ENCODE peak calls at places on chromosomes 16 and 17, in five cellular contexts. B, M, I, G and V are unnamed samples.

GRCh38 chr16:64381979-64382378 is 739.9 kb downstream of the CDH11 start:
- DNase-seq in B (no peak), M (no peak), I (no peak), G (no peak), V (no peak)

GRCh38 chr16:74830646-74831045 is 56.0 kb upstream of the FA2H start:
- DNase-seq in B (no peak), M (no peak), I (no peak), G (no peak), V (no peak)

GRCh38 chr16:86117235-86117634 is 218.3 kb downstream of the IRF8 start:
- DNase-seq in B (no peak), M (no peak), I (no peak), G (no peak), V (no peak)

GRCh38 chr16:66894948-66895696 is 14.8 kb downstream of the PDP2 start:
- DNase-seq in B (peak), M (peak), I (no peak), G (peak), V (peak)

GRCh38 chr17:77429985-77430752 is 289.4 kb downstream of the SEC14L1 start:
- DNase-seq in B (peak), M (peak), I (peak), G (peak), V (peak)

GRCh38 chr17:48127371-48128051 is 19.9 kb downstream of the SNX11 start:
- DNase-seq in B (no peak), M (no peak), I (no peak), G (no peak), V (no peak)

GRCh38 chr17:80789356-80789902 is 202.2 kb upstream of the CHMP6 start:
- DNase-seq in B (no peak), M (peak), I (peak), G (peak), V (no peak)

GRCh38 chr16:85383836-85384825 is 229.0 kb upstream of the GSE1 start:
- DNase-seq in B (no peak), M (no peak), I (no peak), G (no peak), V (no peak)

GRCh38 chr16:22388101-22388644 is 13.8 kb upstream of the CDR2 start:
- DNase-seq in B (no peak), M (no peak), I (no peak), G (no peak), V (no peak)

GRCh38 chr17:44607836-44608690 is 48.2 kb upstream of the MEIOC start:
- DNase-seq in B (no peak), M (no peak), I (peak), G (no peak), V (no peak)

GRCh38 chr17:74210191-74211140 is 2.9 kb upstream of the TTYH2 start:
- DNase-seq in B (peak), M (peak), I (no peak), G (peak), V (peak)

GRCh38 chr17:78883533-78884131 is 19.4 kb downstream of the CEP295NL start:
- DNase-seq in B (no peak), M (no peak), I (peak), G (peak), V (peak)

GRCh38 chr17:75691371-75692290 is 24.5 kb downstream of the SAP30BP start:
- DNase-seq in B (no peak), M (peak), I (no peak), G (peak), V (no peak)

GRCh38 chr17:46163316-46163715 is 29.9 kb downstream of the KANSL1 start:
- DNase-seq in B (peak), M (no peak), I (no peak), G (no peak), V (no peak)